ENCODE peak calls at places on chromosomes 12 and 14, in eight cellular contexts. W is transverse colon, I is heart left ventricle, C is fibroblast of the aortic adventitia, Q is pancreas, M is astrocyte of the spinal cord, Z is fibroblast of villous mesenchyme, N is upper lobe of right lung. H is an unnamed sample.

GRCh38 chr12:132488127-132489077 is 1.5 kb upstream of the FBRSL1 start:
- DNase-seq in W (peak), I (peak), C (no peak), Q (no peak), M (no peak), Z (no peak), N (no peak), H (peak)

GRCh38 chr12:106445053-106445452 is 87.5 kb downstream of the POLR3B start:
- DNase-seq in W (no peak), I (no peak), C (no peak), Q (no peak), M (no peak), Z (no peak), N (no peak), H (no peak)

GRCh38 chr14:24986206-24986893 is 63.6 kb downstream of the STXBP6 start:
- DNase-seq in W (no peak), I (peak), C (no peak), Q (no peak), M (peak), Z (peak), N (no peak), H (no peak)

GRCh38 chr14:34013714-34014055 is 62.8 kb upstream of the EGLN3 start:
- DNase-seq in W (no peak), I (no peak), C (no peak), Q (no peak), M (no peak), Z (no peak), N (no peak), H (no peak)

GRCh38 chr12:102816816-102817434 is 100.1 kb downstream of the PAH start:
- DNase-seq in W (no peak), I (no peak), C (peak), Q (no peak), M (peak), Z (peak), N (no peak), H (no peak)

GRCh38 chr12:101823891-101824290 is 6.9 kb downstream of the GNPTAB start:
- DNase-seq in W (peak), I (peak), C (peak), Q (peak), M (no peak), Z (peak), N (no peak), H (peak)

GRCh38 chr12:56082967-56083366 is 3.0 kb downstream of the ERBB3 start:
- DNase-seq in W (no peak), I (no peak), C (no peak), Q (no peak), M (no peak), Z (no peak), N (no peak), H (no peak)

GRCh38 chr12:125614058-125614457 is 548.8 kb downstream of the AACS start:
- DNase-seq in W (no peak), I (no peak), C (no peak), Q (no peak), M (no peak), Z (no peak), N (no peak), H (no peak)

GRCh38 chr14:90536511-90537191 is 139.8 kb downstream of the CALM1 start:
- DNase-seq in W (no peak), I (peak), C (no peak), Q (no peak), M (no peak), Z (no peak), N (peak), H (no peak)

GRCh38 chr14:42192659-42193425 is 586.2 kb downstream of the LRFN5 start:
- DNase-seq in W (no peak), I (no peak), C (peak), Q (no peak), M (peak), Z (peak), N (no peak), H (no peak)

GRCh38 chr14:70885343-70886014 is 21.8 kb upstream of the PCNX1 start:
- DNase-seq in W (no peak), I (no peak), C (no peak), Q (no peak), M (no peak), Z (no peak), N (no peak), H (no peak)

GRCh38 chr12:88684610-88685009 is 104.3 kb upstream of the KITLG start:
- DNase-seq in W (peak), I (no peak), C (no peak), Q (no peak), M (no peak), Z (no peak), N (no peak), H (no peak)

GRCh38 chr14:26811756-26812305 is 214.0 kb upstream of the NOVA1 start:
- DNase-seq in W (no peak), I (no peak), C (no peak), Q (no peak), M (peak), Z (peak), N (no peak), H (no peak)

GRCh38 chr12:30811966-30812365 is 57.2 kb upstream of the CAPRIN2 start:
- DNase-seq in W (no peak), I (no peak), C (no peak), Q (no peak), M (no peak), Z (no peak), N (no peak), H (no peak)

GRCh38 chr12:5523396-5524115 is 91.6 kb downstream of the NTF3 start:
- DNase-seq in W (no peak), I (no peak), C (no peak), Q (no peak), M (no peak), Z (no peak), N (no peak), H (no peak)

GRCh38 chr14:79661762-79662161 is 549.5 kb downstream of the DIO2 start:
- DNase-seq in W (no peak), I (no peak), C (peak), Q (no peak), M (peak), Z (peak), N (no peak), H (no peak)

GRCh38 chr12:46020768-46021167 is 30.4 kb upstream of the SCAF11 start:
- DNase-seq in W (no peak), I (no peak), C (no peak), Q (no peak), M (no peak), Z (no peak), N (no peak), H (no peak)

GRCh38 chr12:27870939-27871338 is 90.9 kb upstream of the MANSC4 start:
- DNase-seq in W (no peak), I (no peak), C (peak), Q (no peak), M (peak), Z (peak), N (no peak), H (no peak)

GRCh38 chr12:108798551-108799221 is 58.7 kb downstream of the SSH1 start:
- DNase-seq in W (peak), I (no peak), C (peak), Q (no peak), M (peak), Z (peak), N (no peak), H (no peak)

GRCh38 chr12:85626031-85626781 is 210.0 kb downstream of the RASSF9 start:
- DNase-seq in W (no peak), I (no peak), C (peak), Q (no peak), M (peak), Z (peak), N (no peak), H (no peak)

GRCh38 chr12:22333186-22333745 is 1.2 kb downstream of the ST8SIA1 start:
- DNase-seq in W (no peak), I (no peak), C (peak), Q (no peak), M (peak), Z (peak), N (no peak), H (no peak)

GRCh38 chr12:64731683-64732082 is 27.5 kb downstream of the GNS start:
- DNase-seq in W (no peak), I (no peak), C (no peak), Q (no peak), M (no peak), Z (no peak), N (no peak), H (no peak)

GRCh38 chr14:55600784-55601561 is 21.0 kb downstream of the KTN1 start:
- DNase-seq in W (no peak), I (no peak), C (peak), Q (no peak), M (peak), Z (peak), N (no peak), H (no peak)

GRCh38 chr12:85920324-85920947 is 46.3 kb downstream of the NTS start:
- DNase-seq in W (no peak), I (no peak), C (peak), Q (no peak), M (peak), Z (peak), N (no peak), H (no peak)

GRCh38 chr12:102095677-102096263 is 24.1 kb downstream of the NUP37 start:
- DNase-seq in W (no peak), I (no peak), C (peak), Q (no peak), M (peak), Z (peak), N (no peak), H (no peak)

GRCh38 chr12:14993537-14994266 is 20.9 kb downstream of the PDE6H start:
- DNase-seq in W (no peak), I (no peak), C (peak), Q (no peak), M (peak), Z (peak), N (no peak), H (no peak)

GRCh38 chr14:104143071-104143470 is 4.7 kb downstream of the KIF26A start:
- DNase-seq in W (no peak), I (no peak), C (no peak), Q (no peak), M (no peak), Z (no peak), N (peak), H (no peak)
- TF ChIP-seq CTCF in W (no peak), I (no peak), C (no peak), Q (no peak), M (no peak), Z (no peak), N (no peak), H (no peak)

GRCh38 chr12:12902036-12902435 is 10.7 kb downstream of the GPRC5A start:
- DNase-seq in W (no peak), I (no peak), C (peak), Q (no peak), M (peak), Z (peak), N (no peak), H (no peak)
- H3K4me3 ChIP-seq in W (no peak), I (no peak), C (peak), Q (no peak), M (no peak), Z (peak), N (peak), H (no peak)

DNA sequence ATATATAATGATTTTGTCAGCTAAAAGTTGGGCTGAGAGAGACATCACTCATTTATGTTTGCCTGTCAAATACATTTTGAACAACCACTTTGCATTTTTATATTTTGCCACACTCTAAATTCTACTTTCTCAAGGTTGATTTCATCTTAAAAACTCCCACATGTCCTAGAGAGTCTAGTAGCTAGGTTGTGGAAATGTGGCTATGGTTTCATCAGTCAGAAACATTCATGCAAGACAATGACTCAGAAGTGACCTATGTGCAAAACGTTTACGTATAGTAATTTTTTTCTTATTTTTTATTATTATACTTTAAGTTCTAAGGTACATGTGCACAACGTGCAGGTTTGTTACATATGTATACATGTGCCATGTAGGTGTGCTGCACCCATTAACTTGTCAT is 27.4 kb upstream of the PRKD1 start:
- DNase-seq in W (no peak), I (no peak), C (no peak), Q (no peak), M (no peak), Z (no peak), N (no peak), H (no peak)
- TF ChIP-seq CTCF in W (no peak), I (no peak), C (no peak), Q (no peak), M (no peak), Z (no peak), N (no peak), H (no peak)

GRCh38 chr12:29780084-29780483 is 3.7 kb downstream of the TMTC1 start:
- DNase-seq in W (no peak), I (no peak), C (no peak), Q (no peak), M (no peak), Z (no peak), N (no peak), H (no peak)

GRCh38 chr12:29782821-29783772 is 645 bp downstream of the TMTC1 start:
- DNase-seq in W (no peak), I (peak), C (peak), Q (peak), M (peak), Z (peak), N (peak), H (peak)

GRCh38 chr12:29782285-29782820 is 1.4 kb downstream of the TMTC1 start:
- DNase-seq in W (no peak), I (no peak), C (peak), Q (peak), M (peak), Z (peak), N (no peak), H (no peak)

GRCh38 chr12:29781705-29782266 is 2.0 kb downstream of the TMTC1 start:
- DNase-seq in W (no peak), I (no peak), C (peak), Q (no peak), M (no peak), Z (no peak), N (no peak), H (no peak)

GRCh38 chr12:29781176-29781575 is 2.6 kb downstream of the TMTC1 start:
- DNase-seq in W (no peak), I (no peak), C (no peak), Q (no peak), M (no peak), Z (no peak), N (no peak), H (no peak)
- H3K4me3 ChIP-seq in W (no peak), I (peak), C (no peak), Q (no peak), M (no peak), Z (peak), N (peak), H (peak)

GRCh38 chr12:76878899-76879709 is at the start of gene CSRP2:
- DNase-seq in W (peak), I (peak), C (peak), Q (peak), M (peak), Z (peak), N (peak), H (peak)
- TF ChIP-seq CTCF in W (no peak), I (peak), C (peak), Q (no peak), M (peak), Z (peak), N (peak), H (peak)

DNA sequence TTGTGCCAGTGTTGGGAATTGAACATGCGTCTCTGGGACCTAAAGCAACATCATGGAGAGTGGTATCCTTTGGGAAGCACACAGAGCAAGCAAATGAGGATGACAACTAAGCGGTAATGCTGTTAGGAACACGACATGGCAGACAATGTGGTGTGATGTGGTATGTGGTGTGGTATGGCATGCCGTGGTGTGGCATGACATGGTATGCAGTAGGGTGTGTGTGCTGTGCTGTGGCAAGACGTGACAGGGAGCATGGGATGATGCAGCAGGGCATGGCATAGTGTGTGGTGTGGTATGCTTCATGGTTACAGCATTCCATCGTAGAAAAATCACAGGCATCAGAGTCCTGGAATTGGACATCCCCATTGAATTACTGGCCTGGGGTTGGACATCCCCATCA is 108.7 kb downstream of the RTN1 start:
- DNase-seq in W (no peak), I (no peak), C (no peak), Q (no peak), M (no peak), Z (no peak), N (no peak), H (no peak)
- H3K4me3 ChIP-seq in W (no peak), I (no peak), C (no peak), Q (no peak), M (no peak), Z (no peak), N (no peak), H (no peak)

DNA sequence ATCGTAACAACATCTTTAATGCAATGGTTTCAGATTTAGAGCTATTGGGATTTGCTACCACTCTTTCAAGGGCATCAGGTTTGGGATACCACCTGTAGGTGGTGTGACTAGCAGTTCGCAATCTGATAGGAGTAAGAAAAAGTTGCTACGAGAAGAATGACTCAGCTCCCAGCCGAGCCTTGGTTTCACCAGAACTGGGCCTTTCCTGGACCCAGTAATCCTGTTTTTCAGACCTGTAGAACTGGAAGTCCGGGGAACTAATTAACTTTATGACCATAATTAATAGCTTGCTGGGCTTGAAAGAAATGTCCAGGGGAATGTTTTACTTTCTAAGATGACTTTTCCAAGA is 770 bp downstream of the ABHD4 start:
- DNase-seq in W (peak), I (no peak), C (peak), Q (peak), M (peak), Z (peak), N (no peak), H (no peak)
- TF ChIP-seq CTCF in W (no peak), I (peak), C (peak), Q (no peak), M (peak), Z (peak), N (peak), H (no peak)

H was measured in psoas muscle.